ENCODE peak calls at places on chromosomes 11 and 22, in five cellular contexts. One of them, this sample, is unnamed.

GRCh38 chr11:2803186-2804057 is 82.2 kb downstream of the CDKN1C start:
- DNase-seq in uterus: peak; percentile 14
- DNase-seq in pancreas: peak; percentile 2
- DNase-seq in GM23338: no peak
- DNase-seq in vagina: peak; percentile 80
- DNase-seq in this sample: peak; percentile 9

GRCh38 chr11:587546-587945 is 11.3 kb downstream of the PHRF1 start:
- DNase-seq in uterus: no peak
- DNase-seq in pancreas: no peak
- DNase-seq in GM23338: no peak
- DNase-seq in vagina: no peak
- DNase-seq in this sample: no peak

GRCh38 chr11:73178092-73178539 is 36.0 kb upstream of the FCHSD2 start:
- DNase-seq in uterus: peak; percentile 77
- DNase-seq in pancreas: peak; percentile 75
- DNase-seq in GM23338: peak; percentile 89
- DNase-seq in vagina: no peak
- DNase-seq in this sample: peak; percentile 72

GRCh38 chr11:63478896-63479295 is 12.1 kb downstream of the PLAAT5 start:
- DNase-seq in uterus: peak; percentile 61
- DNase-seq in pancreas: peak; percentile 44
- DNase-seq in GM23338: peak; percentile 89
- DNase-seq in vagina: no peak
- DNase-seq in this sample: no peak

GRCh38 chr11:103532133-103532788 is 423.0 kb downstream of the DYNC2H1 start:
- DNase-seq in uterus: no peak
- DNase-seq in pancreas: no peak
- DNase-seq in GM23338: no peak
- DNase-seq in vagina: no peak
- DNase-seq in this sample: no peak

GRCh38 chr11:70158201-70158600 is 44.9 kb upstream of the FADD start:
- DNase-seq in uterus: peak; percentile 28
- DNase-seq in pancreas: no peak
- DNase-seq in GM23338: peak; percentile 88
- DNase-seq in vagina: no peak
- DNase-seq in this sample: no peak

GRCh38 chr11:35955636-35956035 is 11.8 kb downstream of the LDLRAD3 start:
- DNase-seq in uterus: no peak
- DNase-seq in pancreas: no peak
- DNase-seq in GM23338: no peak
- DNase-seq in vagina: no peak
- DNase-seq in this sample: no peak

GRCh38 chr11:39209966-39210365 is 2249.5 kb downstream of the LRRC4C start:
- DNase-seq in uterus: no peak
- DNase-seq in pancreas: no peak
- DNase-seq in GM23338: no peak
- DNase-seq in vagina: no peak
- DNase-seq in this sample: no peak

GRCh38 chr11:13238879-13239514 is 38.6 kb upstream of the BMAL1 start:
- DNase-seq in uterus: peak; percentile 22
- DNase-seq in pancreas: peak; percentile 8
- DNase-seq in GM23338: peak; percentile 86
- DNase-seq in vagina: no peak
- DNase-seq in this sample: no peak

GRCh38 chr11:66957971-66958231 is 282 bp downstream of the PC start:
- DNase-seq in uterus: no peak
- DNase-seq in pancreas: no peak
- DNase-seq in GM23338: peak; percentile 68
- DNase-seq in vagina: no peak
- DNase-seq in this sample: no peak

GRCh38 chr11:115104851-115105453 is 399.3 kb downstream of the CADM1 start:
- DNase-seq in uterus: no peak
- DNase-seq in pancreas: no peak
- DNase-seq in GM23338: no peak
- DNase-seq in vagina: no peak
- DNase-seq in this sample: no peak

GRCh38 chr11:76835030-76835429 is 25.7 kb upstream of the ACER3 start:
- DNase-seq in uterus: no peak
- DNase-seq in pancreas: no peak
- DNase-seq in GM23338: no peak
- DNase-seq in vagina: no peak
- DNase-seq in this sample: no peak

GRCh38 chr11:57460017-57460755 is at the start of gene RTN4RL2:
- DNase-seq in uterus: no peak
- DNase-seq in pancreas: peak; percentile 40
- DNase-seq in GM23338: peak; percentile 94
- DNase-seq in vagina: no peak
- DNase-seq in this sample: peak; percentile 35

GRCh38 chr22:46085831-46086576 is 64.3 kb upstream of the PPARA start:
- DNase-seq in uterus: peak; percentile 80
- DNase-seq in pancreas: peak; percentile 67
- DNase-seq in GM23338: no peak
- DNase-seq in vagina: no peak
- DNase-seq in this sample: no peak

GRCh38 chr22:49735411-49736311 is 92.0 kb downstream of the BRD1 start:
- DNase-seq in uterus: no peak
- DNase-seq in pancreas: no peak
- DNase-seq in GM23338: no peak
- DNase-seq in vagina: peak; percentile 62
- DNase-seq in this sample: no peak

GRCh38 chr11:1924121-1924520 is 4.6 kb downstream of the TNNT3 start:
- DNase-seq in uterus: no peak
- DNase-seq in pancreas: no peak
- DNase-seq in GM23338: no peak
- DNase-seq in vagina: no peak
- DNase-seq in this sample: peak; percentile 10

GRCh38 chr22:20299736-20300136 is 20.1 kb downstream of the DGCR6L start:
- DNase-seq in uterus: no peak
- DNase-seq in pancreas: peak; percentile 45
- DNase-seq in GM23338: peak; percentile 58
- DNase-seq in vagina: no peak
- DNase-seq in this sample: no peak

GRCh38 chr22:42468841-42469240 is 36.6 kb upstream of the NFAM1 start:
- DNase-seq in uterus: no peak
- DNase-seq in pancreas: no peak
- DNase-seq in GM23338: no peak
- DNase-seq in vagina: no peak
- DNase-seq in this sample: no peak

GRCh38 chr11:46271875-46272815 is 5.3 kb upstream of the CREB3L1 start:
- DNase-seq in uterus: no peak
- DNase-seq in pancreas: no peak
- DNase-seq in GM23338: no peak
- DNase-seq in vagina: no peak
- DNase-seq in this sample: no peak

GRCh38 chr11:66841861-66842260 is 1.4 kb upstream of the RCE1 start:
- DNase-seq in uterus: no peak
- DNase-seq in pancreas: no peak
- DNase-seq in GM23338: no peak
- DNase-seq in vagina: peak; percentile 82
- DNase-seq in this sample: no peak

GRCh38 chr22:44526431-44527115 is 28.5 kb upstream of the RTL6 start:
- DNase-seq in uterus: no peak
- DNase-seq in pancreas: no peak
- DNase-seq in GM23338: no peak
- DNase-seq in vagina: no peak
- DNase-seq in this sample: no peak

GRCh38 chr11:72319261-72319660 is 75.3 kb upstream of the PHOX2A start:
- DNase-seq in uterus: no peak
- DNase-seq in pancreas: no peak
- DNase-seq in GM23338: no peak
- DNase-seq in vagina: no peak
- DNase-seq in this sample: no peak

GRCh38 chr11:77117485-77117884 is 10.6 kb upstream of the MYO7A start:
- DNase-seq in uterus: no peak
- DNase-seq in pancreas: no peak
- DNase-seq in GM23338: no peak
- DNase-seq in vagina: no peak
- DNase-seq in this sample: no peak

GRCh38 chr11:64543818-64544217 is 47.2 kb upstream of the SLC22A12 start:
- DNase-seq in uterus: no peak
- DNase-seq in pancreas: no peak
- DNase-seq in GM23338: no peak
- DNase-seq in vagina: no peak
- DNase-seq in this sample: no peak
- TF ChIP-seq CTCF in uterus: no peak
- TF ChIP-seq CTCF in pancreas: no peak
- TF ChIP-seq CTCF in GM23338: no peak
- TF ChIP-seq CTCF in vagina: no peak
- TF ChIP-seq CTCF in this sample: no peak

GRCh38 chr22:26585104-26585790 is 4.7 kb downstream of the TPST2 start:
- DNase-seq in uterus: peak; percentile 32
- DNase-seq in pancreas: no peak
- DNase-seq in GM23338: no peak
- DNase-seq in vagina: no peak
- DNase-seq in this sample: no peak
- TF ChIP-seq CTCF in uterus: no peak
- TF ChIP-seq CTCF in pancreas: no peak
- TF ChIP-seq CTCF in GM23338: no peak
- TF ChIP-seq CTCF in vagina: no peak
- TF ChIP-seq CTCF in this sample: no peak

DNA sequence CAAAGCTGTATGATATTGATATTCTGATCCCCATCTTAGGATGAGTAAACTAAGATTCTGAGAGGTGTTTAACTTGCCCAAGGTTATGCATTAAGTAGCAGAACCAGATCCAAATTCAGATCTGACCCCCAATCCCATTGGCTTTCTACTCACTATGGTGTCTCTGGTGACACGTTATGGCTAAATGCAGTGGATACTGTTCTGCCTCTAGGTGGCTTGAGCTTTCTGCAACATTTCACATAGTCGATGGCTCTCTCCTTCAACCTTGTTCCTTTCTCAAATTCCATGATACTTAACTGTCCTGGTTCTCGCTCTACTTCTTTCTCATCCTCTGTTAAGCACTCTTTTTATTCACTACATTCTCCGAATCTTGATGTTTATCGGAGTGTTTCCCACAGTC is 9.4 kb downstream of the C11orf97 start:
- DNase-seq in uterus: no peak
- DNase-seq in pancreas: no peak
- DNase-seq in GM23338: peak; percentile 74
- DNase-seq in vagina: no peak
- DNase-seq in this sample: no peak
- TF ChIP-seq CTCF in uterus: no peak
- TF ChIP-seq CTCF in pancreas: peak; percentile 20
- TF ChIP-seq CTCF in GM23338: peak; percentile 63
- TF ChIP-seq CTCF in vagina: no peak
- TF ChIP-seq CTCF in this sample: no peak

GRCh38 chr11:17554487-17554886 is 7.4 kb downstream of the OTOG start:
- DNase-seq in uterus: no peak
- DNase-seq in pancreas: no peak
- DNase-seq in GM23338: no peak
- DNase-seq in vagina: no peak
- DNase-seq in this sample: no peak
- TF ChIP-seq CTCF in uterus: no peak
- TF ChIP-seq CTCF in pancreas: no peak
- TF ChIP-seq CTCF in GM23338: no peak
- TF ChIP-seq CTCF in vagina: no peak
- TF ChIP-seq CTCF in this sample: no peak

GRCh38 chr11:128690746-128691091 is 3.2 kb upstream of the FLI1 start:
- DNase-seq in uterus: no peak
- DNase-seq in pancreas: no peak
- DNase-seq in GM23338: peak; percentile 11
- DNase-seq in vagina: no peak
- DNase-seq in this sample: no peak

GRCh38 chr11:128689586-128689945 is 4.3 kb upstream of the FLI1 start:
- DNase-seq in uterus: no peak
- DNase-seq in pancreas: no peak
- DNase-seq in GM23338: peak; percentile 26
- DNase-seq in vagina: no peak
- DNase-seq in this sample: no peak

GRCh38 chr11:128692750-128693578 is 908 bp upstream of the FLI1 start:
- DNase-seq in uterus: no peak
- DNase-seq in pancreas: no peak
- DNase-seq in GM23338: peak; percentile 63
- DNase-seq in vagina: no peak
- DNase-seq in this sample: peak; percentile 54

GRCh38 chr11:128689946-128690745 is 3.7 kb upstream of the FLI1 start:
- DNase-seq in uterus: no peak
- DNase-seq in pancreas: no peak
- DNase-seq in GM23338: peak; percentile 47
- DNase-seq in vagina: no peak
- DNase-seq in this sample: no peak

GRCh38 chr11:128691802-128692749 is 1.8 kb upstream of the FLI1 start:
- DNase-seq in uterus: no peak
- DNase-seq in pancreas: no peak
- DNase-seq in GM23338: peak; percentile 74
- DNase-seq in vagina: no peak
- DNase-seq in this sample: no peak
- TF ChIP-seq CTCF in uterus: no peak
- TF ChIP-seq CTCF in pancreas: no peak
- TF ChIP-seq CTCF in GM23338: peak; percentile 58
- TF ChIP-seq CTCF in vagina: no peak
- TF ChIP-seq CTCF in this sample: no peak